ENCODE peak calls at places on chromosome 13, in eight cellular contexts. F is AG10803; T is fibroblast of lung; Y is GM12865; N is erythroblast; B is GM03348; J is left kidney; Q is naive thymus-derived CD4-positive, alpha-beta T cell. L is an unnamed sample.

GRCh38 chr13:33745370-33746324 is 72.3 kb upstream of the RFC3 start:
- DNase-seq in F (no peak), T (no peak), Y (peak; percentile 78), N (no peak), B (no peak), J (no peak), Q (no peak), L (no peak)

GRCh38 chr13:86563308-86563707 is 764.1 kb upstream of the SLITRK6 start:
- DNase-seq in F (peak; percentile 43), T (peak; percentile 59), Y (no peak), N (no peak), B (peak; percentile 29), J (no peak), Q (no peak), L (no peak)

GRCh38 chr13:44398606-44399005 is 25.0 kb downstream of the SERP2 start:
- DNase-seq in F (no peak), T (no peak), Y (no peak), N (no peak), B (no peak), J (no peak), Q (no peak), L (no peak)

GRCh38 chr13:33794576-33794975 is 23.4 kb upstream of the RFC3 start:
- DNase-seq in F (peak; percentile 79), T (no peak), Y (no peak), N (no peak), B (no peak), J (no peak), Q (no peak), L (peak; percentile 9)

GRCh38 chr13:64884976-64885375 is 2345.2 kb downstream of the PCDH9 start:
- DNase-seq in F (no peak), T (no peak), Y (no peak), N (no peak), B (no peak), J (no peak), Q (no peak), L (no peak)

GRCh38 chr13:28049880-28050871 is 50.2 kb downstream of the FLT3 start:
- DNase-seq in F (no peak), T (no peak), Y (peak; percentile 60), N (no peak), B (no peak), J (peak; percentile 29), Q (no peak), L (no peak)

GRCh38 chr13:40329682-40330485 is 336.6 kb downstream of the FOXO1 start:
- DNase-seq in F (no peak), T (peak; percentile 83), Y (peak; percentile 47), N (no peak), B (no peak), J (no peak), Q (no peak), L (peak; percentile 60)

GRCh38 chr13:100514788-100515409 is 73.7 kb downstream of the GGACT start:
- DNase-seq in F (peak; percentile 64), T (peak; percentile 82), Y (peak; percentile 75), N (peak; percentile 80), B (peak; percentile 94), J (peak; percentile 90), Q (peak; percentile 63), L (peak; percentile 78)

GRCh38 chr13:77014906-77015685 is 11.9 kb downstream of the FBXL3 start:
- DNase-seq in F (no peak), T (no peak), Y (no peak), N (no peak), B (no peak), J (no peak), Q (no peak), L (no peak)

GRCh38 chr13:59906413-59907027 is 257.2 kb downstream of the DIAPH3 start:
- DNase-seq in F (peak; percentile 51), T (peak; percentile 76), Y (peak; percentile 17), N (peak; percentile 27), B (peak; percentile 60), J (peak; percentile 44), Q (no peak), L (peak; percentile 55)

GRCh38 chr13:75263741-75264407 is 218.1 kb downstream of the TBC1D4 start:
- DNase-seq in F (peak; percentile 61), T (peak; percentile 36), Y (no peak), N (no peak), B (peak; percentile 20), J (no peak), Q (no peak), L (peak; percentile 52)

GRCh38 chr13:35720690-35721554 is 244.4 kb upstream of the MAB21L1 start:
- DNase-seq in F (peak; percentile 67), T (peak; percentile 53), Y (peak; percentile 50), N (peak; percentile 56), B (peak; percentile 86), J (peak; percentile 83), Q (no peak), L (peak; percentile 75)

GRCh38 chr13:27012482-27013197 is 159.0 kb downstream of the USP12 start:
- DNase-seq in F (peak; percentile 81), T (peak; percentile 95), Y (no peak), N (peak; percentile 22), B (peak; percentile 80), J (no peak), Q (no peak), L (peak; percentile 82)

GRCh38 chr13:76758738-76759137 is 127.5 kb downstream of the KCTD12 start:
- DNase-seq in F (no peak), T (peak; percentile 56), Y (no peak), N (no peak), B (no peak), J (no peak), Q (no peak), L (no peak)

GRCh38 chr13:47289578-47289977 is 392.7 kb upstream of the HTR2A start:
- DNase-seq in F (no peak), T (no peak), Y (no peak), N (no peak), B (no peak), J (no peak), Q (no peak), L (peak; percentile 3)

GRCh38 chr13:28582225-28582891 is 76.6 kb upstream of the POMP start:
- DNase-seq in F (no peak), T (peak; percentile 32), Y (peak; percentile 38), N (no peak), B (no peak), J (peak; percentile 75), Q (no peak), L (peak; percentile 30)

GRCh38 chr13:73608157-73608516 is 526.1 kb downstream of the KLF12 start:
- DNase-seq in F (no peak), T (no peak), Y (no peak), N (no peak), B (no peak), J (no peak), Q (no peak), L (no peak)

GRCh38 chr13:111599791-111600190 is 279.3 kb downstream of the TEX29 start:
- DNase-seq in F (no peak), T (no peak), Y (no peak), N (no peak), B (no peak), J (no peak), Q (no peak), L (no peak)

GRCh38 chr13:113724016-113724758 is 34.8 kb upstream of the TMEM255B start:
- DNase-seq in F (no peak), T (no peak), Y (no peak), N (no peak), B (no peak), J (no peak), Q (no peak), L (no peak)

GRCh38 chr13:33134213-33134612 is 118.0 kb downstream of the KL start:
- DNase-seq in F (no peak), T (peak; percentile 29), Y (no peak), N (no peak), B (no peak), J (no peak), Q (no peak), L (no peak)

GRCh38 chr13:113538689-113539058 is 45.9 kb upstream of the TFDP1 start:
- DNase-seq in F (no peak), T (no peak), Y (no peak), N (no peak), B (no peak), J (no peak), Q (no peak), L (no peak)

GRCh38 chr13:112466132-112467025 is 90.2 kb downstream of the SPACA7 start:
- DNase-seq in F (no peak), T (no peak), Y (no peak), N (no peak), B (no peak), J (no peak), Q (no peak), L (no peak)

GRCh38 chr13:91722267-91722884 is 324.0 kb downstream of the GPC5 start:
- DNase-seq in F (no peak), T (peak; percentile 64), Y (peak; percentile 15), N (peak; percentile 32), B (peak; percentile 29), J (peak; percentile 59), Q (peak; percentile 18), L (no peak)

GRCh38 chr13:84686973-84687372 is 804.7 kb upstream of the SLITRK1 start:
- DNase-seq in F (no peak), T (no peak), Y (no peak), N (no peak), B (no peak), J (no peak), Q (no peak), L (no peak)

GRCh38 chr13:38635030-38635429 is 51.8 kb upstream of the FREM2 start:
- DNase-seq in F (no peak), T (no peak), Y (no peak), N (no peak), B (no peak), J (peak; percentile 21), Q (no peak), L (no peak)

L was measured in EH.